ENCODE peak calls at places on chromosomes 4 and X, in six cellular contexts. C is psoas muscle, J is endothelial cell of umbilical vein, M is MM.1S, K is fibroblast of the aortic adventitia, Y is epithelial cell of esophagus. A is an unnamed sample.

GRCh38 chrX:75746891-75747639 is 38.0 kb downstream of the MAGEE2 start:
- DNase-seq in C (peak; percentile 63), J (no peak), M (no peak), K (peak; percentile 2), Y (peak; percentile 12), A (no peak)

GRCh38 chr4:142222127-142222526 is 585.7 kb downstream of the IL15 start:
- DNase-seq in C (no peak), J (no peak), M (no peak), K (peak; percentile 20), Y (peak; percentile 41), A (no peak)

GRCh38 chr4:73690051-73690744 is 50.2 kb upstream of the CXCL8 start:
- DNase-seq in C (no peak), J (no peak), M (no peak), K (peak; percentile 43), Y (peak; percentile 75), A (no peak)

GRCh38 chrX:48636776-48637175 is 39.5 kb downstream of the WDR13 start:
- DNase-seq in C (no peak), J (no peak), M (no peak), K (no peak), Y (no peak), A (no peak)

GRCh38 chr4:184540307-184540706 is 66.0 kb upstream of the IRF2 start:
- DNase-seq in C (no peak), J (no peak), M (no peak), K (no peak), Y (no peak), A (no peak)

GRCh38 chrX:48071064-48071985 is at the start of gene ZNF630:
- DNase-seq in C (peak; percentile 74), J (peak; percentile 70), M (peak; percentile 78), K (peak; percentile 6), Y (peak; percentile 79), A (no peak)

GRCh38 chrX:1582686-1583437 is 8.5 kb upstream of the AKAP17A start:
- DNase-seq in C (no peak), J (no peak), M (peak; percentile 83), K (no peak), Y (peak; percentile 76), A (peak; percentile 34)

GRCh38 chr4:90120037-90120436 is 7.2 kb upstream of the CCSER1 start:
- DNase-seq in C (no peak), J (peak; percentile 23), M (no peak), K (no peak), Y (peak; percentile 45), A (no peak)

GRCh38 chr4:6527259-6527658 is 47.7 kb upstream of the MAN2B2 start:
- DNase-seq in C (no peak), J (no peak), M (no peak), K (no peak), Y (no peak), A (no peak)

GRCh38 chrX:104370089-104370488 is 115.4 kb upstream of the ESX1 start:
- DNase-seq in C (no peak), J (no peak), M (no peak), K (no peak), Y (peak; percentile 78), A (no peak)

GRCh38 chrX:19931146-19931545 is 43.7 kb upstream of the SH3KBP1 start:
- DNase-seq in C (no peak), J (no peak), M (no peak), K (peak; percentile 47), Y (no peak), A (no peak)

GRCh38 chr4:113784497-113785254 is 23.1 kb upstream of the CAMK2D start:
- DNase-seq in C (no peak), J (peak; percentile 96), M (no peak), K (peak; percentile 98), Y (peak; percentile 94), A (no peak)

GRCh38 chr4:15414601-15415091 is 13.2 kb upstream of the C1QTNF7 start:
- DNase-seq in C (no peak), J (no peak), M (no peak), K (peak; percentile 53), Y (no peak), A (no peak)
- TF ChIP-seq CTCF in C (no peak), J (no peak), M (no peak), K (no peak), Y (no peak), A (no peak)

DNA sequence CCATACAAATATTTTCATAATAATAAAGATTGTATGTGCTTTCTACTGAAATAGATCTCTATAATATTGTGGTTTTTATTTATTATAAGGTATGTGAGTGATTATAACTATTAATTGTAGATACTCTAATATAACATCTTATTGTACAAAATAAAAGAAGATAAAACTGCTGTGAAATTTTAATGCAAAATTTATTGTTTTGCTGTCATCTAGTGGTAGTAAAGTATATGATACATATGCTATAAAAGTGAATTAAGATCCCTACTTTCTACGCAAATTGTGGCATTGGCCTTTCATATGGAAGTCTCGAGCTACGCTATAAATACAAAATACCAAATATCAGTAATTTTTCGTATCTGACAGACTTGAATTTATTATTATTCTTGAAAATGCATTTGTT is 19.3 kb downstream of the YIPF7 start:
- DNase-seq in C (no peak), J (no peak), M (no peak), K (no peak), Y (no peak), A (no peak)
- TF ChIP-seq CTCF in C (peak; percentile 10), J (no peak), M (peak; percentile 20), K (peak; percentile 30), Y (peak; percentile 27), A (no peak)

GRCh38 chrX:27953161-27953560 is 28.1 kb downstream of the DCAF8L1 start:
- DNase-seq in C (no peak), J (no peak), M (no peak), K (no peak), Y (no peak), A (no peak)
- TF ChIP-seq CTCF in C (no peak), J (no peak), M (no peak), K (no peak), Y (no peak), A (no peak)

DNA sequence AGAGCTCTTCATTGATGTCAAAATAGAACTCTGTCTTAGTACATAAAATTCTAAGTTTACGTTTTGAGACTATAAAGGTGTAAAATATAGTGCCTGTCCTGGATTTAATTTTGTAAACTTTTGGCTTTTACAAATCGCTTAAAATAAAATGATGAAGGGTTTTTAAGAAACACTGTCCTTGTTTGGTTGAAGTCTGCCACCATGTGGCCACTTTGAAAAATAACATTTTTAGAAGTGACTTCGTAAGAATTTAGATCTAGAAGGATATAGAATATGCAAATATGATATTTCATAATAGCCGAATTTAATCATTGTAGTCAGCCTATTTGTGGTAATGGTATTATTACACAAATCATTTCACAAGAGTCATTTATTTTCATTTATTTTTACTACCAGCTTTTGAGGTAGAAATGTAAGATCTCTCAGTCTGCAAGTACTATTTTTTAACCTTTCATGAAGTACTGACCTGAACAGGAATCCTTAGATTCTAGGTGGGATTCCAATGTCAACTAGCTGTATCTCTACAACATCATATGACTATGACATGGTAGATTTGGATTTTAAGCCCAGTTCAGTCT is 31.0 kb upstream of the FAT4 start:
- DNase-seq in C (no peak), J (peak; percentile 54), M (peak; percentile 35), K (peak; percentile 64), Y (peak; percentile 58), A (no peak)
- TF ChIP-seq CTCF in C (peak; percentile 57), J (peak; percentile 26), M (peak; percentile 61), K (peak; percentile 46), Y (peak; percentile 40), A (peak; percentile 51)

GRCh38 chrX:115940888-115941332 is 229.6 kb upstream of the AGTR2 start:
- DNase-seq in C (peak; percentile 75), J (peak; percentile 0), M (peak; percentile 84), K (peak; percentile 77), Y (peak; percentile 3), A (no peak)
- TF ChIP-seq CTCF in C (peak; percentile 65), J (no peak), M (peak; percentile 44), K (peak; percentile 36), Y (no peak), A (peak; percentile 38)

A was measured in vagina.